ENCODE peak calls at places on chromosome 12, in four cellular contexts. W is K562, P is GM12878, J is HL-60. X is an unnamed sample.

GRCh38 chr12:110966081-110966760 is 45.8 kb upstream of the MYL2 start:
- DNase-seq in W (no peak), P (no peak), J (no peak), X (no peak)

GRCh38 chr12:132162508-132163031 is 18.3 kb downstream of the NOC4L start:
- DNase-seq in W (no peak), P (no peak), J (peak), X (no peak)

GRCh38 chr12:68263366-68263765 is 10.0 kb upstream of the IL22 start:
- DNase-seq in W (no peak), P (no peak), J (no peak), X (no peak)

GRCh38 chr12:59626382-59626781 is 30.6 kb downstream of the SLC16A7 start:
- DNase-seq in W (no peak), P (no peak), J (no peak), X (no peak)

GRCh38 chr12:59874781-59875180 is 279.0 kb downstream of the SLC16A7 start:
- DNase-seq in W (no peak), P (no peak), J (no peak), X (no peak)

GRCh38 chr12:66467932-66468331 is 165.6 kb downstream of the HELB start:
- DNase-seq in W (peak), P (no peak), J (no peak), X (no peak)

GRCh38 chr12:51721281-51721940 is 127.1 kb downstream of the FIGNL2 start:
- DNase-seq in W (peak), P (no peak), J (peak), X (peak)

GRCh38 chr12:122788387-122788786 is 14.0 kb downstream of the CCDC62 start:
- DNase-seq in W (no peak), P (no peak), J (no peak), X (no peak)

GRCh38 chr12:94898388-94898787 is 105.1 kb downstream of the NDUFA12 start:
- DNase-seq in W (no peak), P (no peak), J (no peak), X (no peak)

GRCh38 chr12:51533799-51534198 is 57.2 kb upstream of the SCN8A start:
- DNase-seq in W (no peak), P (no peak), J (no peak), X (no peak)

GRCh38 chr12:130787445-130788410 is 51.3 kb downstream of the STX2 start:
- DNase-seq in W (no peak), P (no peak), J (no peak), X (no peak)

GRCh38 chr12:48966177-48966890 is 5.2 kb downstream of the WNT10B start:
- DNase-seq in W (no peak), P (no peak), J (peak), X (no peak)

GRCh38 chr12:2868986-2869385 is 8.0 kb downstream of the FOXM1 start:
- DNase-seq in W (no peak), P (no peak), J (no peak), X (no peak)

GRCh38 chr12:132583736-132584135 is 26.6 kb downstream of the LRCOL1 start:
- DNase-seq in W (no peak), P (no peak), J (no peak), X (no peak)

GRCh38 chr12:95318071-95318545 is 100.5 kb downstream of the VEZT start:
- DNase-seq in W (no peak), P (no peak), J (no peak), X (no peak)

GRCh38 chr12:124694250-124694649 is 126.8 kb upstream of the NCOR2 start:
- DNase-seq in W (no peak), P (no peak), J (peak), X (peak)

GRCh38 chr12:49959570-49960473 is 1.9 kb upstream of the AQP5 start:
- DNase-seq in W (no peak), P (no peak), J (peak), X (no peak)

GRCh38 chr12:8453796-8454195 is 2.0 kb upstream of the CLEC6A start:
- DNase-seq in W (no peak), P (no peak), J (no peak), X (no peak)

GRCh38 chr12:6872073-6873048 is 742 bp downstream of the SPSB2 start:
- DNase-seq in W (peak), P (peak), J (peak), X (peak)

GRCh38 chr12:123743002-123743401 is 19.1 kb upstream of the DNAH10 start:
- DNase-seq in W (peak), P (no peak), J (peak), X (peak)

GRCh38 chr12:110373962-110374611 is 29.4 kb downstream of the ANAPC7 start:
- DNase-seq in W (no peak), P (no peak), J (no peak), X (no peak)

GRCh38 chr12:38161123-38162000 is 155.2 kb upstream of the ALG10B start:
- DNase-seq in W (no peak), P (no peak), J (no peak), X (no peak)

GRCh38 chr12:116015525-116015924 is 262.0 kb downstream of the MED13L start:
- DNase-seq in W (peak), P (no peak), J (no peak), X (no peak)

GRCh38 chr12:21434704-21435103 is 2.8 kb upstream of the PYROXD1 start:
- DNase-seq in W (no peak), P (no peak), J (no peak), X (no peak)

GRCh38 chr12:14723763-14724162 is 27.4 kb upstream of the GUCY2C start:
- DNase-seq in W (peak), P (peak), J (peak), X (peak)

GRCh38 chr12:110725267-110725666 is 17.4 kb downstream of the PPP1CC start:
- DNase-seq in W (no peak), P (no peak), J (no peak), X (no peak)

GRCh38 chr12:67826946-67827719 is 162.1 kb upstream of the IFNG-AS1 start:
- DNase-seq in W (no peak), P (no peak), J (no peak), X (no peak)

GRCh38 chr12:98592825-98593322 is 612 bp upstream of the SLC25A3 start:
- DNase-seq in W (peak), P (no peak), J (peak), X (no peak)

GRCh38 chr12:70290126-70290525 is 46.9 kb downstream of the CNOT2 start:
- DNase-seq in W (no peak), P (no peak), J (no peak), X (no peak)

GRCh38 chr12:100398307-100398706 is 41.4 kb downstream of the SLC17A8 start:
- DNase-seq in W (no peak), P (no peak), J (no peak), X (no peak)

GRCh38 chr12:127153996-127154395 is 1113.0 kb upstream of the TMEM132C start:
- DNase-seq in W (no peak), P (no peak), J (no peak), X (no peak)

GRCh38 chr12:124713436-124714082 is 146.1 kb upstream of the NCOR2 start:
- DNase-seq in W (no peak), P (peak), J (no peak), X (peak)

GRCh38 chr12:80352476-80352875 is 91.6 kb upstream of the PTPRQ start:
- DNase-seq in W (no peak), P (no peak), J (no peak), X (no peak)

GRCh38 chr12:125684968-125685790 is 619.9 kb downstream of the AACS start:
- DNase-seq in W (no peak), P (no peak), J (no peak), X (no peak)

GRCh38 chr12:6970096-6970527 is 352 bp downstream of the PHB2 start:
- DNase-seq in W (no peak), P (no peak), J (no peak), X (no peak)

GRCh38 chr12:127284021-127284420 is 982.9 kb upstream of the TMEM132C start:
- DNase-seq in W (no peak), P (no peak), J (no peak), X (no peak)

GRCh38 chr12:28930704-28931103 is 218.4 kb upstream of the FAR2 start:
- DNase-seq in W (no peak), P (no peak), J (no peak), X (no peak)

GRCh38 chr12:121443193-121443829 is 43.4 kb downstream of the RNF34 start:
- DNase-seq in W (peak), P (no peak), J (peak), X (peak)

DNA sequence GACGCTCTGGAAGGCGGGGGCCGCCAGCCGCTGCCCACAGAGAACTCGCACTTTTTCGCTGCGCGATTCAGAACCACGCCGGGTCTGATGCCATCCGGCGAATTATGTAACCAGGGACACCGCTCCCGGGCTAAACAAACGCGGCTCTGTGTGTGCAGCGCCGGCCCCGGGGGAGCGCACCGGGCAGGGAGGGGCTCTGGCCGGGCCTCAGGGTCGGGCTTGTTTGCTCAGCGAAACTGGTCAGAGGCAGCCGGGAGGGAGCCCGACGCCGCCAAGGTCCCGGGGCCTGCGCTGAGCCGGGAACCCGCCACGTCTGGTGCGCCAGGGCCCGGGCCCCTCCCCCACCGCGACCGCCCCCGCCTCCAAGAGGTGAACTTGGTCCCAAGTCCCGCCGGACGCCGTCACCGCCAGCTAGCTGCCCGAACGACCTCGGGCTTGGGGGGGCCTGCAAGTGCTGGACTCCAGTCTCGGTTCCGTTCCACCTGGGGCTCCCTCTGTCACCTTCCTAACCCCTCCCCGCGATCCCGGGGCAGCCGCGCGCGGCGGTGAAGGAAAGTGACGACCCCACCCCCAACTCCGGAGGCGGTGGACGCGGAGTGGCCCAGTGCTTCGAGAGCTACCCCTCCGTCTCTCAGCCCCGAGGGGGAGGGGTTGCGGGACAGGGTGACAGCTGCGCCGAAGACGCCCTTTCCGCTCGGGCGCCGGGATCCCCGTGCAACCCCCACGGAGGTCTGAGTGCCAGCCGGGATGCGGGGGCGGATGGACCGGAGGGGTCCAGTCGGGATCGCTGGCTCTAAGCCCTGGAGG is 848 bp downstream of the CTDSP2 start:
- DNase-seq in W (peak), P (no peak), J (peak), X (peak)
- TF ChIP-seq SPI1 in W (no peak), P (no peak), J (no peak), X (no peak)

GRCh38 chr12:12070674-12071661 is at the start of gene BCL2L14:
- DNase-seq in W (no peak), P (peak), J (no peak), X (no peak)
- TF ChIP-seq SPI1 in W (peak), P (peak), J (peak), X (peak)

DNA sequence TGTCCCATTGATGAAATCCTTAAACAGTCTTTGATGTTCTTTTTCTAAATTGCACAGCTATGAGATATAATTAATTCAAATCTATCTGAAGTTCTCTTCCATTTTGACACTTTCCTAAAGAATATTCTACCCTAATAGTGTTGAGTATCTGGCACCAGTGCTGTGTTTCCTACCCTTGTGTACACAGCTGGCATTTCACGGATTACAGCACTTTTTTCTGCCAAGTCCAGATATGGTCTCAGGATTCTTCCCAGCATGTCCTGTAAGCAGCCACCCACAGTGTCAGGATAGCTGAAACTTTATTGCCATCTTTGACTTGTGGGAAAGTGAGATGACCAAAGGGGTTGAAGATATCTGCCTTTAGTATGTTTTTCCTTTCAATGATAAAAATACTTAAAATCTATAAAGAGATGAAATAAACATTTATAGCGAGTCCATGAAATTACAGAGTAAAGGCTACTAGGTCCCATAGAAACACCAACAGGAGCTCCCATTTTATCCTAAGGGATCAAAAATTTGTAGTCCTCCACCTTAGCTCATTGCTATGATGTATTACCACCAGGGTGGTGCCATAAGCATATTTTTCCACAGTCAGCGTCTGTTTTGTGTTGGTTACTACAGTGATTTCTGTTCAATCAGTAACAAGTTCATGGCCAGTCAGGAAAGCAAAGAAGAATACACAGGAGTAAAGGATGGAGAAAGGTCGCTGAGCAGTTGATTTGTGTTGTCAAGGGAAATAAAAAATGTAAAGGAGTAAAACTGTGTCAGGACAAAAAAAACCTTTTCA is 96.7 kb downstream of the TRHDE start:
- DNase-seq in W (no peak), P (no peak), J (no peak), X (no peak)
- TF ChIP-seq SPI1 in W (no peak), P (no peak), J (no peak), X (no peak)

DNA sequence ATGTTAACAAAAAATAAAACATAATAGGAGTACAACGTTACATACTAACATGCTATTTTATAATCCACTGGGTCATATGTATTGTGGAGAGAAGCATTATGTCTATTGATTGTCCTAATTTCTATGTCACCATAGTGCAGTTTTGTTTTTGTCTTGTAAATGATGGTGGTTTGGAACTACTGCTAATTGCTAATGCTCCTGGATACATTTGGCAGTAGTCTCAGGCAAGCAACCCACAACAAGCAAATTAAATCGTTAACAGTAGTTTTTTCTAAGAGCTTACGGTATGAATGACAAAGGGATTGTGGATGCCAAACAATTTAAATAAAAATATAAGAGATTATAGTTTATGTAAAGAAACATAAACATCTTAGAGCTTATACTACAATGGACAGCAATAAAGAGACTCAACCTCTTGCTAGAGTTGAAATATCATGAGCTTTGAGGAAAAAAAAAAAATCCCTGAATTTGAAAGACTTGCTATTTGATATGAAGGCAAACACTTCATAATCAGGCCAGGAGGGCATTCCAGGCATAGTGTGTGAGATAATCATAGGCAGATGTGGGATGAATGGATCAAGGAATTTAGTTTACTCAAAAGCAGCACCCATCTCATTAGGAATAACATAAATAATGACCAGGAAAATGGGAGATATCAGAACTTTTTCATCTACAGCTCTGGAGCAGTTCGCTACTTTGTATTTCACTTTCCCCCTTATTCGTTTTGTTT is 181.3 kb downstream of the CCDC59 start:
- DNase-seq in W (no peak), P (no peak), J (no peak), X (no peak)
- TF ChIP-seq SPI1 in W (no peak), P (no peak), J (no peak), X (no peak)

GRCh38 chr12:34219046-34219770 is 196.9 kb downstream of the ALG10 start:
- DNase-seq in W (no peak), P (no peak), J (no peak), X (no peak)
- TF ChIP-seq SPI1 in W (no peak), P (no peak), J (no peak), X (no peak)